ENCODE peak calls at places on chromosomes 13 and 19, in five cellular contexts. One of them, this sample, is unnamed.

GRCh38 chr19:48726573-48726972 is 7.0 kb upstream of the MAMSTR start:
- DNase-seq in endothelial cell of umbilical vein: peak
- DNase-seq in tibial nerve: no peak
- DNase-seq in mammary epithelial cell: no peak
- DNase-seq in left lung: no peak
- DNase-seq in this sample: no peak

GRCh38 chr13:43687038-43687437 is 99.7 kb downstream of the ENOX1 start:
- DNase-seq in tibial nerve: no peak
- DNase-seq in left lung: no peak
- DNase-seq in mammary epithelial cell: no peak
- DNase-seq in endothelial cell of umbilical vein: no peak
- DNase-seq in this sample: no peak

GRCh38 chr19:5262721-5263120 is 77.9 kb downstream of the PTPRS start:
- DNase-seq in mammary epithelial cell: no peak
- DNase-seq in left lung: no peak
- DNase-seq in endothelial cell of umbilical vein: no peak
- DNase-seq in tibial nerve: no peak
- DNase-seq in this sample: no peak

GRCh38 chr19:307111-307531 is 15.9 kb upstream of the PLPP2 start:
- DNase-seq in left lung: peak
- DNase-seq in tibial nerve: no peak
- DNase-seq in endothelial cell of umbilical vein: no peak
- DNase-seq in mammary epithelial cell: no peak
- DNase-seq in this sample: no peak

GRCh38 chr13:72456486-72456885 is 270.9 kb downstream of the MZT1 start:
- DNase-seq in endothelial cell of umbilical vein: no peak
- DNase-seq in mammary epithelial cell: no peak
- DNase-seq in left lung: no peak
- DNase-seq in tibial nerve: no peak
- DNase-seq in this sample: no peak

GRCh38 chr19:34023381-34023780 is 148.9 kb upstream of the LSM14A start:
- DNase-seq in mammary epithelial cell: no peak
- DNase-seq in tibial nerve: no peak
- DNase-seq in left lung: no peak
- DNase-seq in endothelial cell of umbilical vein: no peak
- DNase-seq in this sample: no peak

GRCh38 chr19:8498295-8498694 is 4.1 kb downstream of the PRAM1 start:
- DNase-seq in left lung: no peak
- DNase-seq in tibial nerve: no peak
- DNase-seq in endothelial cell of umbilical vein: no peak
- DNase-seq in mammary epithelial cell: no peak
- DNase-seq in this sample: no peak

GRCh38 chr19:2561895-2562294 is 86.0 kb downstream of the GADD45B start:
- DNase-seq in left lung: peak
- DNase-seq in tibial nerve: no peak
- DNase-seq in mammary epithelial cell: no peak
- DNase-seq in endothelial cell of umbilical vein: no peak
- DNase-seq in this sample: no peak

GRCh38 chr13:33611016-33611805 is 206.7 kb upstream of the RFC3 start:
- DNase-seq in tibial nerve: peak
- DNase-seq in endothelial cell of umbilical vein: peak
- DNase-seq in left lung: no peak
- DNase-seq in mammary epithelial cell: no peak
- DNase-seq in this sample: peak

GRCh38 chr19:977058-977464 is 7.1 kb upstream of the WDR18 start:
- DNase-seq in left lung: no peak
- DNase-seq in mammary epithelial cell: no peak
- DNase-seq in endothelial cell of umbilical vein: no peak
- DNase-seq in tibial nerve: no peak
- DNase-seq in this sample: no peak

GRCh38 chr13:96346846-96347367 is 257.0 kb downstream of the HS6ST3 start:
- DNase-seq in mammary epithelial cell: no peak
- DNase-seq in tibial nerve: no peak
- DNase-seq in left lung: no peak
- DNase-seq in endothelial cell of umbilical vein: no peak
- DNase-seq in this sample: no peak

GRCh38 chr13:77000475-77000874 is 8.6 kb downstream of the CLN5 start:
- DNase-seq in tibial nerve: no peak
- DNase-seq in mammary epithelial cell: no peak
- DNase-seq in left lung: no peak
- DNase-seq in endothelial cell of umbilical vein: no peak
- DNase-seq in this sample: peak

GRCh38 chr13:66328486-66328885 is 901.6 kb downstream of the PCDH9 start:
- DNase-seq in left lung: no peak
- DNase-seq in tibial nerve: no peak
- DNase-seq in endothelial cell of umbilical vein: no peak
- DNase-seq in mammary epithelial cell: no peak
- DNase-seq in this sample: no peak
- H3K4me3 ChIP-seq in left lung: no peak
- H3K4me3 ChIP-seq in tibial nerve: no peak
- H3K4me3 ChIP-seq in endothelial cell of umbilical vein: no peak
- H3K4me3 ChIP-seq in mammary epithelial cell: no peak
- H3K4me3 ChIP-seq in this sample: no peak

GRCh38 chr13:110404321-110404720 is 97.2 kb downstream of the COL4A2 start:
- DNase-seq in mammary epithelial cell: no peak
- DNase-seq in tibial nerve: no peak
- DNase-seq in left lung: no peak
- DNase-seq in endothelial cell of umbilical vein: no peak
- DNase-seq in this sample: no peak
- H3K4me3 ChIP-seq in mammary epithelial cell: no peak
- H3K4me3 ChIP-seq in tibial nerve: no peak
- H3K4me3 ChIP-seq in left lung: no peak
- H3K4me3 ChIP-seq in endothelial cell of umbilical vein: no peak
- H3K4me3 ChIP-seq in this sample: no peak

GRCh38 chr13:51801631-51802099 is 2.3 kb downstream of the DHRS12 start:
- DNase-seq in endothelial cell of umbilical vein: peak
- DNase-seq in left lung: no peak
- DNase-seq in tibial nerve: peak
- DNase-seq in mammary epithelial cell: peak
- DNase-seq in this sample: peak
- H3K4me3 ChIP-seq in endothelial cell of umbilical vein: no peak
- H3K4me3 ChIP-seq in left lung: no peak
- H3K4me3 ChIP-seq in tibial nerve: no peak
- H3K4me3 ChIP-seq in mammary epithelial cell: no peak
- H3K4me3 ChIP-seq in this sample: no peak

GRCh38 chr13:113005997-113006396 is 37.0 kb downstream of the MCF2L start:
- DNase-seq in mammary epithelial cell: no peak
- DNase-seq in tibial nerve: no peak
- DNase-seq in endothelial cell of umbilical vein: no peak
- DNase-seq in left lung: no peak
- DNase-seq in this sample: no peak

GRCh38 chr13:113002891-113003290 is 33.9 kb downstream of the MCF2L start:
- DNase-seq in mammary epithelial cell: no peak
- DNase-seq in left lung: no peak
- DNase-seq in tibial nerve: no peak
- DNase-seq in endothelial cell of umbilical vein: no peak
- DNase-seq in this sample: no peak

GRCh38 chr13:113005076-113005865 is 36.3 kb downstream of the MCF2L start:
- DNase-seq in mammary epithelial cell: no peak
- DNase-seq in left lung: no peak
- DNase-seq in tibial nerve: no peak
- DNase-seq in endothelial cell of umbilical vein: no peak
- DNase-seq in this sample: no peak

GRCh38 chr13:113002206-113002821 is 33.3 kb downstream of the MCF2L start:
- DNase-seq in endothelial cell of umbilical vein: no peak
- DNase-seq in left lung: no peak
- DNase-seq in mammary epithelial cell: no peak
- DNase-seq in tibial nerve: no peak
- DNase-seq in this sample: peak

GRCh38 chr13:113004126-113004525 is 35.1 kb downstream of the MCF2L start:
- DNase-seq in mammary epithelial cell: no peak
- DNase-seq in left lung: no peak
- DNase-seq in tibial nerve: no peak
- DNase-seq in endothelial cell of umbilical vein: no peak
- DNase-seq in this sample: no peak
- H3K4me3 ChIP-seq in mammary epithelial cell: no peak
- H3K4me3 ChIP-seq in left lung: no peak
- H3K4me3 ChIP-seq in tibial nerve: no peak
- H3K4me3 ChIP-seq in endothelial cell of umbilical vein: no peak
- H3K4me3 ChIP-seq in this sample: no peak

GRCh38 chr19:14959263-14959662 is 18.0 kb downstream of the OR7C2 start:
- DNase-seq in mammary epithelial cell: no peak
- DNase-seq in left lung: no peak
- DNase-seq in endothelial cell of umbilical vein: no peak
- DNase-seq in tibial nerve: no peak
- DNase-seq in this sample: no peak
- H3K4me3 ChIP-seq in mammary epithelial cell: no peak
- H3K4me3 ChIP-seq in left lung: no peak
- H3K4me3 ChIP-seq in endothelial cell of umbilical vein: no peak
- H3K4me3 ChIP-seq in tibial nerve: no peak
- H3K4me3 ChIP-seq in this sample: no peak

GRCh38 chr19:17863520-17864182 is 3.9 kb downstream of the RPL18A start:
- DNase-seq in left lung: no peak
- DNase-seq in endothelial cell of umbilical vein: no peak
- DNase-seq in mammary epithelial cell: no peak
- DNase-seq in tibial nerve: no peak
- DNase-seq in this sample: no peak

GRCh38 chr19:17860993-17861360 is 1.3 kb downstream of the RPL18A start:
- DNase-seq in endothelial cell of umbilical vein: no peak
- DNase-seq in tibial nerve: no peak
- DNase-seq in mammary epithelial cell: no peak
- DNase-seq in left lung: no peak
- DNase-seq in this sample: no peak

GRCh38 chr19:17860331-17860992 is 752 bp downstream of the RPL18A start:
- DNase-seq in left lung: no peak
- DNase-seq in tibial nerve: no peak
- DNase-seq in mammary epithelial cell: no peak
- DNase-seq in endothelial cell of umbilical vein: no peak
- DNase-seq in this sample: no peak

GRCh38 chr19:17862711-17863519 is 3.2 kb downstream of the RPL18A start:
- DNase-seq in endothelial cell of umbilical vein: no peak
- DNase-seq in left lung: no peak
- DNase-seq in mammary epithelial cell: no peak
- DNase-seq in tibial nerve: no peak
- DNase-seq in this sample: no peak

GRCh38 chr19:17861542-17862402 is 2.1 kb downstream of the RPL18A start:
- DNase-seq in endothelial cell of umbilical vein: no peak
- DNase-seq in left lung: no peak
- DNase-seq in mammary epithelial cell: no peak
- DNase-seq in tibial nerve: no peak
- DNase-seq in this sample: no peak
- H3K4me3 ChIP-seq in endothelial cell of umbilical vein: peak
- H3K4me3 ChIP-seq in left lung: no peak
- H3K4me3 ChIP-seq in mammary epithelial cell: peak
- H3K4me3 ChIP-seq in tibial nerve: peak
- H3K4me3 ChIP-seq in this sample: peak

DNA sequence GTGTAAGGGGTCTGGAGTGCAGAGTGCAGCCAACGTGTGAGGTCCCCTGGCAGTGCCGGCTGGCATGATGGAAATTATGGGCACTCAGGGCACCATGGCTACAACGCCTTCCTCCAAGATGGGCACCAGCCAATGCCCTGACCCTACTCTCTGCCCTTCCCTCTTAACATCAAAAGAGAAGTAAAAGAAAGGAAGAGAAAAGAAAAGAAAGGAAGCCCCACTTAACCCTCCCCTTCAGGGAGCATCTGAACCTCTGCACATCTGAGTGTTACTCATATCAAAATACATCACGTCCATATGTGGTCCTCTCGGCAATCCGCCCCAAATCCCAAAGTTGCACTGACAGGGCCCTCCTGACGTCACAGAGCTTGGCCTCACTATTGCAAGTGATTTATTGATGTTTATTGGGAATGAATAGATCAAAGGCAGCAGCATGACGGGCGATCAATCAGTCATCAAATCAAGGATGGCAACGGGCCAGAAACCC is 1.4 kb downstream of the TSHZ3 start:
- DNase-seq in mammary epithelial cell: no peak
- DNase-seq in left lung: no peak
- DNase-seq in endothelial cell of umbilical vein: no peak
- DNase-seq in tibial nerve: peak
- DNase-seq in this sample: no peak
- H3K4me3 ChIP-seq in mammary epithelial cell: peak
- H3K4me3 ChIP-seq in left lung: peak
- H3K4me3 ChIP-seq in endothelial cell of umbilical vein: no peak
- H3K4me3 ChIP-seq in tibial nerve: peak
- H3K4me3 ChIP-seq in this sample: peak

GRCh38 chr19:45780146-45780447 is 2.2 kb downstream of the DMPK start:
- DNase-seq in endothelial cell of umbilical vein: no peak
- DNase-seq in tibial nerve: no peak
- DNase-seq in mammary epithelial cell: no peak
- DNase-seq in left lung: no peak
- DNase-seq in this sample: no peak
- H3K4me3 ChIP-seq in endothelial cell of umbilical vein: no peak
- H3K4me3 ChIP-seq in tibial nerve: peak
- H3K4me3 ChIP-seq in mammary epithelial cell: no peak
- H3K4me3 ChIP-seq in left lung: no peak
- H3K4me3 ChIP-seq in this sample: no peak